ENCODE peak calls at places on chromosomes 12 and 14, in six cellular contexts. K, J, U, R, C and G are unnamed samples.

GRCh38 chr12:87425942-87426554 is 603.2 kb downstream of the C12orf50 start:
- DNase-seq in U (peak), C (peak), J (no peak), K (no peak), R (no peak), G (no peak)

GRCh38 chr14:23162005-23162404 is 21.5 kb downstream of the SLC7A8 start:
- DNase-seq in R (no peak), C (no peak), J (no peak), U (no peak), K (no peak), G (no peak)

GRCh38 chr12:29818925-29819324 is 35.2 kb upstream of the TMTC1 start:
- DNase-seq in U (no peak), R (no peak), K (no peak), J (no peak), C (no peak), G (no peak)

GRCh38 chr12:110347767-110348166 is 55.7 kb downstream of the ANAPC7 start:
- DNase-seq in U (no peak), C (no peak), K (no peak), J (no peak), R (no peak), G (no peak)

GRCh38 chr14:85565862-85566296 is 35.9 kb downstream of the FLRT2 start:
- DNase-seq in R (no peak), C (no peak), K (peak), J (no peak), U (peak), G (no peak)

GRCh38 chr12:40013847-40014246 is 92.0 kb downstream of the SLC2A13 start:
- DNase-seq in J (no peak), C (no peak), K (no peak), R (no peak), U (no peak), G (no peak)

GRCh38 chr12:111747333-111747732 is 19.4 kb upstream of the ALDH2 start:
- DNase-seq in K (no peak), U (no peak), C (no peak), R (no peak), J (no peak), G (no peak)

GRCh38 chr12:52089491-52089890 is 10.0 kb downstream of the SMIM41 start:
- DNase-seq in J (peak), U (no peak), C (no peak), K (no peak), R (no peak), G (no peak)

GRCh38 chr12:28360253-28360652 is 170.0 kb downstream of the CCDC91 start:
- DNase-seq in K (no peak), C (no peak), J (no peak), R (no peak), U (no peak), G (no peak)

GRCh38 chr12:57323402-57323801 is 72.4 kb upstream of the STAC3 start:
- DNase-seq in U (no peak), J (no peak), C (no peak), K (no peak), R (no peak), G (no peak)

GRCh38 chr12:575948-576612 is 87.2 kb downstream of the NINJ2 start:
- DNase-seq in K (no peak), R (no peak), C (peak), J (peak), U (peak), G (peak)

GRCh38 chr14:77041837-77042557 is 13.5 kb upstream of the IRF2BPL start:
- DNase-seq in J (no peak), C (no peak), R (no peak), K (no peak), U (peak), G (no peak)

GRCh38 chr12:86724716-86725115 is 468.5 kb upstream of the MGAT4C start:
- DNase-seq in K (no peak), U (no peak), R (no peak), J (no peak), C (no peak), G (no peak)

GRCh38 chr12:43347026-43347425 is 205.0 kb downstream of the ADAMTS20 start:
- DNase-seq in J (no peak), U (no peak), R (no peak), C (no peak), K (no peak), G (no peak)

GRCh38 chr12:105476616-105477015 is 146.1 kb downstream of the C12orf75 start:
- DNase-seq in K (no peak), U (no peak), J (no peak), R (no peak), C (no peak), G (no peak)

GRCh38 chr12:108360487-108360886 is 21.4 kb upstream of the CMKLR1 start:
- DNase-seq in R (peak), K (no peak), C (no peak), U (no peak), J (no peak), G (no peak)

GRCh38 chr12:32010631-32011030 is 51.4 kb downstream of the RESF1 start:
- DNase-seq in R (no peak), J (no peak), C (no peak), U (no peak), K (no peak), G (no peak)

GRCh38 chr12:57498143-57498524 is 10.3 kb downstream of the MARS1 start:
- DNase-seq in U (no peak), R (no peak), K (no peak), J (no peak), C (peak), G (no peak)

GRCh38 chr12:113980537-113981337 is 14.6 kb upstream of the RBM19 start:
- DNase-seq in J (no peak), U (peak), K (peak), C (peak), R (peak), G (peak)

GRCh38 chr12:114238808-114239207 is 167.1 kb downstream of the TBX5 start:
- DNase-seq in R (no peak), C (no peak), K (no peak), J (no peak), U (no peak), G (no peak)

GRCh38 chr12:109759076-109759420 is 45.4 kb downstream of the FAM222A start:
- DNase-seq in R (no peak), K (no peak), J (no peak), C (no peak), U (no peak), G (no peak)

GRCh38 chr12:122368361-122369073 is 54.0 kb downstream of the CLIP1 start:
- DNase-seq in K (no peak), J (no peak), R (no peak), U (peak), C (no peak), G (peak)

GRCh38 chr12:104498211-104498801 is 41.6 kb downstream of the CHST11 start:
- DNase-seq in K (no peak), C (no peak), U (no peak), R (no peak), J (no peak), G (no peak)

GRCh38 chr14:32303865-32304264 is 25.2 kb upstream of the AKAP6 start:
- DNase-seq in K (no peak), J (no peak), R (no peak), C (no peak), U (no peak), G (no peak)

GRCh38 chr14:51317373-51317772 is 77.3 kb downstream of the TMX1 start:
- DNase-seq in C (no peak), K (no peak), J (no peak), R (no peak), U (no peak), G (no peak)

GRCh38 chr12:65891987-65892481 is 67.8 kb downstream of the HMGA2 start:
- DNase-seq in C (no peak), J (no peak), U (peak), R (peak), K (no peak), G (peak)

GRCh38 chr14:73295198-73295796 is 58.0 kb downstream of the PAPLN start:
- DNase-seq in K (no peak), C (peak), R (no peak), U (peak), J (no peak), G (no peak)

GRCh38 chr14:74249433-74250375 is 10.5 kb downstream of the VSX2 start:
- DNase-seq in R (no peak), K (no peak), U (peak), C (no peak), J (no peak), G (no peak)

GRCh38 chr14:73833530-73834257 is 17.9 kb upstream of the PTGR2 start:
- DNase-seq in R (no peak), K (no peak), U (no peak), C (peak), J (no peak), G (no peak)

GRCh38 chr12:80707830-80708534 is 548 bp downstream of the MYF6 start:
- DNase-seq in K (no peak), R (no peak), U (no peak), C (peak), J (no peak), G (no peak)

GRCh38 chr12:93683410-93683809 is 6.2 kb downstream of the CRADD start:
- DNase-seq in U (no peak), C (peak), K (no peak), J (no peak), R (no peak), G (no peak)

GRCh38 chr12:32893008-32893407 is 3.6 kb downstream of the PKP2 start:
- DNase-seq in U (no peak), J (no peak), R (no peak), K (no peak), C (peak), G (no peak)

GRCh38 chr12:95218164-95218851 is 701 bp downstream of the VEZT start:
- DNase-seq in K (no peak), U (peak), R (no peak), C (no peak), J (no peak), G (no peak)

GRCh38 chr12:122964439-122965257 is 1.6 kb downstream of the ABCB9 start:
- DNase-seq in C (no peak), U (no peak), K (no peak), J (no peak), R (no peak), G (no peak)